ENCODE peak calls at places on chromosomes 4 and X, in eight cellular contexts. U, I, Q, H, J, P, L and Z are unnamed samples.
A peak's percentile ranks its signal among the peaks of the same experiment; 100 is the strongest.

GRCh38 chr4:90357117-90357710 is 230.0 kb downstream of the CCSER1 start:
- DNase-seq in U (peak; percentile 15), I (no peak), Q (no peak), H (no peak), J (peak; percentile 40), P (peak; percentile 10), L (peak; percentile 6), Z (peak; percentile 65)

GRCh38 chr4:182555997-182556418 is 312.8 kb downstream of the TENM3 start:
- DNase-seq in U (peak; percentile 90), I (no peak), Q (no peak), H (no peak), J (peak; percentile 27), P (no peak), L (peak; percentile 20), Z (no peak)

GRCh38 chr4:13329963-13330362 is 154.2 kb downstream of the RAB28 start:
- DNase-seq in U (peak; percentile 53), I (no peak), Q (no peak), H (no peak), J (no peak), P (no peak), L (peak; percentile 29), Z (no peak)

GRCh38 chr4:182246401-182247205 is 3.4 kb downstream of the TENM3 start:
- DNase-seq in U (peak; percentile 10), I (no peak), Q (no peak), H (no peak), J (no peak), P (no peak), L (no peak), Z (no peak)

GRCh38 chr4:646460-646859 is 21.1 kb downstream of the PDE6B start:
- DNase-seq in U (no peak), I (no peak), Q (peak; percentile 27), H (no peak), J (no peak), P (no peak), L (no peak), Z (no peak)

GRCh38 chrX:29824176-29824906 is 391.0 kb upstream of the MAGEB2 start:
- DNase-seq in U (no peak), I (no peak), Q (no peak), H (no peak), J (no peak), P (no peak), L (no peak), Z (no peak)

GRCh38 chr4:98509641-98510170 is 148.7 kb downstream of the TSPAN5 start:
- DNase-seq in U (no peak), I (no peak), Q (no peak), H (no peak), J (no peak), P (no peak), L (no peak), Z (no peak)

GRCh38 chrX:49209434-49210251 is 9.7 kb upstream of the SYP start:
- DNase-seq in U (no peak), I (no peak), Q (peak; percentile 25), H (no peak), J (no peak), P (no peak), L (no peak), Z (no peak)

GRCh38 chr4:36244257-36245084 is at the start of gene ARAP2:
- DNase-seq in U (no peak), I (peak; percentile 74), Q (peak; percentile 75), H (peak; percentile 60), J (peak; percentile 83), P (peak; percentile 49), L (no peak), Z (no peak)

GRCh38 chrX:66915893-66916292 is 277.0 kb upstream of the EDA2R start:
- DNase-seq in U (no peak), I (no peak), Q (no peak), H (no peak), J (no peak), P (no peak), L (no peak), Z (no peak)

GRCh38 chrX:113828470-113828869 is 755.4 kb upstream of the HTR2C start:
- DNase-seq in U (no peak), I (no peak), Q (no peak), H (no peak), J (no peak), P (no peak), L (no peak), Z (no peak)

GRCh38 chr4:134777626-134778025 is 576.0 kb upstream of the PABPC4L start:
- DNase-seq in U (no peak), I (no peak), Q (no peak), H (no peak), J (peak; percentile 28), P (no peak), L (no peak), Z (no peak)

GRCh38 chr4:2484993-2485392 is 16.1 kb downstream of the RNF4 start:
- DNase-seq in U (no peak), I (peak; percentile 62), Q (peak; percentile 62), H (peak; percentile 82), J (no peak), P (peak; percentile 93), L (no peak), Z (no peak)

GRCh38 chr4:74262522-74262921 is 45.7 kb upstream of the EPGN start:
- DNase-seq in U (no peak), I (no peak), Q (no peak), H (no peak), J (no peak), P (no peak), L (no peak), Z (no peak)

GRCh38 chrX:119382606-119383005 is 16.5 kb upstream of the SLC25A43 start:
- DNase-seq in U (no peak), I (no peak), Q (no peak), H (no peak), J (no peak), P (no peak), L (no peak), Z (no peak)

GRCh38 chr4:149709640-149710039 is 106.0 kb downstream of the IQCM start:
- DNase-seq in U (no peak), I (no peak), Q (no peak), H (no peak), J (no peak), P (no peak), L (no peak), Z (no peak)

GRCh38 chr4:155799106-155799793 is 40.4 kb downstream of the GUCY1B1 start:
- DNase-seq in U (no peak), I (no peak), Q (no peak), H (no peak), J (no peak), P (no peak), L (no peak), Z (no peak)

GRCh38 chr4:98565646-98566403 is 92.6 kb downstream of the TSPAN5 start:
- DNase-seq in U (no peak), I (no peak), Q (no peak), H (no peak), J (no peak), P (no peak), L (no peak), Z (no peak)

GRCh38 chrX:102720237-102721168 is at the start of gene GPRASP3:
- DNase-seq in U (no peak), I (peak; percentile 49), Q (peak; percentile 71), H (peak; percentile 78), J (no peak), P (no peak), L (no peak), Z (no peak)

GRCh38 chr4:83022724-83023427 is 12.1 kb upstream of the COPS4 start:
- DNase-seq in U (no peak), I (no peak), Q (no peak), H (no peak), J (no peak), P (no peak), L (no peak), Z (no peak)

GRCh38 chr4:162163892-162164759 is at the start of gene FSTL5:
- DNase-seq in U (no peak), I (no peak), Q (peak; percentile 45), H (peak; percentile 48), J (peak; percentile 89), P (peak; percentile 78), L (peak; percentile 49), Z (no peak)

GRCh38 chr4:8294036-8294435 is 24.5 kb downstream of the HTRA3 start:
- DNase-seq in U (no peak), I (no peak), Q (no peak), H (no peak), J (no peak), P (no peak), L (no peak), Z (no peak)

GRCh38 chr4:107747748-107748486 is 27.9 kb upstream of the PAPSS1 start:
- DNase-seq in U (no peak), I (no peak), Q (no peak), H (no peak), J (no peak), P (no peak), L (no peak), Z (no peak)

GRCh38 chr4:15396157-15396800 is 31.6 kb upstream of the C1QTNF7 start:
- DNase-seq in U (no peak), I (peak; percentile 43), Q (peak; percentile 64), H (no peak), J (peak; percentile 56), P (peak; percentile 65), L (no peak), Z (no peak)

GRCh38 chrX:153772608-153773217 is 8.1 kb upstream of the SRPK3 start:
- DNase-seq in U (no peak), I (no peak), Q (no peak), H (no peak), J (peak; percentile 13), P (no peak), L (no peak), Z (no peak)

GRCh38 chrX:49003696-49004095 is 1.6 kb upstream of the GRIPAP1 start:
- DNase-seq in U (no peak), I (no peak), Q (no peak), H (no peak), J (no peak), P (no peak), L (no peak), Z (no peak)

GRCh38 chr4:146435962-146436361 is 85.8 kb downstream of the SLC10A7 start:
- DNase-seq in U (no peak), I (no peak), Q (no peak), H (no peak), J (no peak), P (no peak), L (no peak), Z (no peak)

GRCh38 chrX:40632199-40632598 is 9.0 kb downstream of the MPC1L start:
- DNase-seq in U (no peak), I (no peak), Q (no peak), H (no peak), J (no peak), P (no peak), L (no peak), Z (no peak)

GRCh38 chr4:104283303-104283702 is 211.4 kb downstream of the CXXC4 start:
- DNase-seq in U (no peak), I (no peak), Q (no peak), H (no peak), J (no peak), P (no peak), L (no peak), Z (no peak)

GRCh38 chrX:136711147-136711546 is 63.2 kb downstream of the CD40LG start:
- DNase-seq in U (peak; percentile 39), I (no peak), Q (peak; percentile 27), H (peak; percentile 42), J (peak; percentile 41), P (peak; percentile 58), L (no peak), Z (no peak)